ENCODE peak calls at places on chromosomes 2 and 18, in five cellular contexts. W is tibial nerve; Z is choroid plexus epithelial cell; D is MG63; S is CD8-positive, alpha-beta T cell. V is an unnamed sample.
A peak's percentile ranks its signal among the peaks of the same experiment; 100 is the strongest.

GRCh38 chr2:7956126-7956689 is 725.6 kb upstream of the ID2 start:
- DNase-seq in D (no peak), Z (peak; percentile 7), W (no peak), S (no peak), V (no peak)

GRCh38 chr2:126325202-126325601 is 330.8 kb upstream of the GYPC start:
- DNase-seq in Z (no peak), S (no peak), W (no peak), D (no peak), V (no peak)

GRCh38 chr2:147549054-147549453 is 295.8 kb upstream of the ACVR2A start:
- DNase-seq in W (no peak), Z (no peak), S (no peak), D (no peak), V (no peak)

GRCh38 chr18:30280861-30281470 is 761.6 kb downstream of the DSC3 start:
- DNase-seq in S (no peak), W (no peak), Z (peak; percentile 69), D (no peak), V (no peak)

GRCh38 chr2:70922591-70923234 is 13.0 kb upstream of the ATP6V1B1 start:
- DNase-seq in D (no peak), W (peak; percentile 6), Z (peak; percentile 6), S (no peak), V (no peak)

GRCh38 chr2:241905716-241906376 is 36.3 kb downstream of the RTP5 start:
- DNase-seq in S (no peak), W (no peak), Z (no peak), D (no peak), V (no peak)

GRCh38 chr2:138504546-138505239 is 3.1 kb downstream of the SPOPL start:
- DNase-seq in W (no peak), D (no peak), Z (no peak), S (no peak), V (no peak)

GRCh38 chr2:128300621-128301020 is 18.0 kb downstream of the HS6ST1 start:
- DNase-seq in W (no peak), D (no peak), S (no peak), Z (no peak), V (no peak)

GRCh38 chr2:110858135-110858737 is 125.9 kb downstream of the ACOXL start:
- DNase-seq in D (no peak), Z (no peak), S (peak; percentile 55), W (no peak), V (no peak)

GRCh38 chr2:170013802-170014551 is 164.0 kb upstream of the MYO3B start:
- DNase-seq in D (no peak), Z (peak; percentile 30), W (no peak), S (no peak), V (no peak)

DNA sequence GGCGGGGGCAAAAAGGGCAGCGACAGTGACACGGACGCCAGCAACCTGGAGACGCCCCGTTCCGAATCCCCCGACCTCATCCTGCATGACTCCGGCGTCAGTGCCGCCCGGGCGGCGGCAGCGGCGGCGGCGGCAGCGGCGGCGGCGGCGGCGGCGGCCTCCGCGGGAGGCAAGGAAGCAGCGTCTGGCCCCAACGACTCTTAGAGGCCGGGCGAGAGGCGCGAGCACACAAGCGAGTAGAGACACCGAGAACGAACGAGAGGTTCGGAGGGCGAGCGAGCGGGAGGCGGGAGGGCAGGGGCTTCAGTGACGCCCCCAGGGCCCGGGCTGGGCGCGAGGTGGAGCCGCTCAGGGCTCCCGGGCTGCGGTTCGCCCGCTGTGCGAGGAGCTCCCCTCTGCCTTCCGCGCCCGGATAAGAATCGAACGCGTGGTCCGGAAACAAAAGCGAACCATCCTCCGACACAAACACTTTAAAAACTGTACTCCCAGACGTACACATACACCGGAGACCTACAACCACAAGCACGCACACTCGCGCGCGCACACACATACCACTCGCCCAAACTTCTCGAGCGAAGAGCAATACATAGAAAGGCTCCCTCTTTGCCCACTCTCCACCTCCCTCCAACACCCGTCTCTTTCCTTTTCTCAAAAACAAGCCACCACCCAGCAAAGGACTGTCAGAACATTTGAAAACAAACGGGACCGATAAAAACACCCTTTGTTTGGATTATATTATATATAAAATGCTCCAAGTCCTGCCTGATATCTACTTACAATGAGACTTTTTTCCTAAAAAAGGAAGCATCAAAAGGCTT is 2.8 kb downstream of the SP9 start:
- DNase-seq in S (no peak), D (peak; percentile 31), W (no peak), Z (no peak), V (peak; percentile 84)
- H3K4me3 ChIP-seq in S (peak overlapping the region; percentile 13), D (peak overlapping the region; percentile 44), W (no peak overlapping the region), Z (no peak overlapping the region), V (no peak overlapping the region)

GRCh38 chr2:64213607-64214275 is 69.5 kb upstream of the PELI1 start:
- DNase-seq in D (no peak), Z (no peak), S (no peak), W (no peak), V (no peak)
- H3K4me3 ChIP-seq in D (no peak overlapping the region), Z (no peak overlapping the region), S (no peak overlapping the region), W (no peak overlapping the region), V (no peak overlapping the region)

GRCh38 chr18:38940863-38941531 is 1375.4 kb upstream of the CELF4 start:
- DNase-seq in S (peak; percentile 13), Z (peak; percentile 63), D (peak; percentile 65), W (no peak), V (no peak)
- H3K4me3 ChIP-seq in S (no peak overlapping the region), Z (no peak overlapping the region), D (no peak overlapping the region), W (no peak overlapping the region), V (no peak overlapping the region)

GRCh38 chr18:28689591-28689990 is 512.7 kb upstream of the CDH2 start:
- DNase-seq in Z (no peak), S (no peak), D (no peak), W (no peak), V (no peak)
- H3K4me3 ChIP-seq in Z (no peak overlapping the region), S (no peak overlapping the region), D (no peak overlapping the region), W (no peak overlapping the region), V (no peak overlapping the region)

GRCh38 chr2:143906850-143907249 is 613.1 kb downstream of the ZEB2 start:
- DNase-seq in S (no peak), D (no peak), W (no peak), Z (no peak), V (no peak)
- H3K4me3 ChIP-seq in S (no peak overlapping the region), D (no peak overlapping the region), W (no peak overlapping the region), Z (no peak overlapping the region), V (no peak overlapping the region)

GRCh38 chr2:176122633-176123482 is at the start of gene HOXD9:
- DNase-seq in Z (no peak), S (no peak), W (peak; percentile 51), D (peak; percentile 74), V (peak; percentile 60)
- H3K4me3 ChIP-seq in Z (no peak within 1 kb of the TSS), S (peak within 1 kb of the TSS; percentile 36), W (peak within 1 kb of the TSS; percentile 42), D (peak within 1 kb of the TSS; percentile 48), V (peak within 1 kb of the TSS; percentile 38)

V was measured in lower leg skin.